ENCODE peak calls at places on chromosomes 2 and 18, in five cellular contexts. A is GM23248, L is astrocyte, B is DND-41, O is hepatocyte. S is an unnamed sample.
A peak's percentile ranks its signal among the peaks of the same experiment; 100 is the strongest.

GRCh38 chr2:200795044-200795443 is 16.7 kb upstream of the BZW1 start:
- DNase-seq in B (no peak), O (peak; percentile 31), L (no peak), A (peak; percentile 34), S (no peak)

GRCh38 chr2:67037655-67038054 is 359.5 kb upstream of the ETAA1 start:
- DNase-seq in O (peak; percentile 53), L (no peak), B (no peak), A (no peak), S (no peak)

GRCh38 chr18:37336568-37337285 is 228.9 kb downstream of the CELF4 start:
- DNase-seq in B (no peak), A (no peak), L (no peak), O (no peak), S (no peak)

GRCh38 chr2:1744446-1745170 is at the start of gene PXDN:
- DNase-seq in O (peak; percentile 80), L (peak; percentile 57), B (no peak), A (peak; percentile 86), S (peak; percentile 60)

GRCh38 chr18:596288-596881 is 403 bp upstream of the CLUL1 start:
- DNase-seq in A (peak; percentile 35), L (no peak), B (no peak), O (peak; percentile 86), S (no peak)

GRCh38 chr2:235674812-235675211 is 181.0 kb downstream of the AGAP1 start:
- DNase-seq in L (no peak), A (no peak), B (no peak), O (no peak), S (no peak)

GRCh38 chr2:196113061-196113974 is 44.7 kb upstream of the DNAH7 start:
- DNase-seq in O (no peak), A (peak; percentile 75), B (no peak), L (peak; percentile 88), S (no peak)

GRCh38 chr18:22169011-22169888 is at the start of gene GATA6:
- DNase-seq in O (peak; percentile 96), A (peak; percentile 95), L (peak; percentile 90), B (no peak), S (peak; percentile 77)

GRCh38 chr2:179096090-179096489 is 46.2 kb upstream of the CCDC141 start:
- DNase-seq in B (peak; percentile 33), O (no peak), A (no peak), L (no peak), S (peak; percentile 73)

GRCh38 chr18:79819951-79820351 is 22.2 kb downstream of the KCNG2 start:
- DNase-seq in A (no peak), O (no peak), B (no peak), L (no peak), S (no peak)

GRCh38 chr2:30410217-30410616 is 36.8 kb upstream of the LCLAT1 start:
- DNase-seq in B (peak; percentile 40), O (no peak), A (peak; percentile 88), L (peak; percentile 86), S (peak; percentile 18)

GRCh38 chr2:21715865-21716264 is 592.1 kb downstream of the TDRD15 start:
- DNase-seq in O (no peak), L (no peak), A (no peak), B (no peak), S (no peak)
- H3K4me2 ChIP-seq in O (no peak overlapping the region), L (no peak overlapping the region), A (no peak overlapping the region), B (no peak overlapping the region), S (no peak overlapping the region)

DNA sequence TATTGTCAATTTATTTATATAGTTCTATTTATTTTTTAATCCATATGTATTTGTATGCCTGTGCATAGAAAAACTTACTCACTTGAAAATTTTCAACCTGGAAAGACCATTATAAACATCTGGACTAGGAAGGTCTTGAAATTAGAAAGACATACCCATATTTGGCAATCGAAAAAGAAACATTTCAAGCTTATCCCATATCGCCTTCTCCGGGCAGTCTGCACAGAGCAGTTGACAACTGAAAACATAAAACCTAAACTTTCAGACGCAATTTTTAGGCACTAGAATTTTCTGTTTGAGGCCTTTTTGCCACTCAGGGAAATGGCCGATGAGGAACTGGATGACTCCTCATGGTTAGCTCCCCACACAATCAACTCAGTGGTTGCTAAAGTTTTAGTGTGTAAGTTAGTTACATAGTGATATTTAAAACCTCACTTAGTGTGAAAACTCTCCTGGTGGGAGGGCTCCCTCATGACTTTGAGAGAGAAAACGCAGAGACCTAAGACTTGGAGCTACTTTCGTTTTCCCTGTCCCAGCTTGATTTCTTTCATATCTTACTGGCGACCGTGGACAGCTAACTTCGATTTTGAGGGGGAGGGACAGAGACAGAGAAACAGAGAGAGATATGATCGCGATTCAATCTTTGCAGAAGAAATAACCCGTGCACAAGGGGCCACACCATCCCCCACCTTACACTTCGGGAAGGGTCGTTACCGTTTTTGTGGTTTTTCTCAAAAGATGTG is 3.2 kb upstream of the HOXD12 start:
- DNase-seq in L (no peak), B (peak; percentile 71), O (no peak), A (peak; percentile 76), S (no peak)
- TF ChIP-seq EZH2 in L (no peak), B (no peak), O (no peak), A (no peak), S (no peak)

DNA sequence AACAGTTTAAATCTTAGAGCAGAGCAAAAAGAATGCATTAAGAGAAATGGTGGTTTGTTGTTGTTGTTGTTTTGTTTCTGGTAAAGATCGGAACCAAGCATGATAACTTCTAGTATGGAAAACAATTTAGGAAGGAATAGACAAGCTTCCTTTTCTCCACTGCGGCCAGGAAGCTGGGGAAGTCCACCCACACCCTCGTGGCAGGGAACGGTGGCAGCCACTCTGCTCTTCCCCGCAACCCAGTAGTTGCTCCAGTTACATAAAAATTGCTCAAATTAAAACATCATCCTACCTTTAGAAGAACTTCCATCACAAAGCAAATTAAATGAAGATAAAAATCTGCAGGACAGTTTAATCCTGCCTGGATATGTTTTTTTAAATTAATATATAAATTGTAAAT is 113.0 kb downstream of the RBMS1 start:
- DNase-seq in L (no peak), A (peak; percentile 60), O (no peak), B (no peak), S (no peak)
- H3K4me2 ChIP-seq in L (no peak overlapping the region), A (peak overlapping the region; percentile 69), O (no peak overlapping the region), B (no peak overlapping the region), S (no peak overlapping the region)

GRCh38 chr2:167626961-167627360 is 620.4 kb downstream of the STK39 start:
- DNase-seq in A (no peak), L (no peak), O (no peak), B (no peak), S (no peak)
- TF ChIP-seq EZH2 in A (no peak), L (no peak), O (no peak), B (no peak), S (no peak)

GRCh38 chr2:20382965-20383800 is 32.5 kb upstream of the PUM2 start:
- DNase-seq in O (no peak), B (no peak), L (peak; percentile 52), A (peak; percentile 68), S (peak; percentile 33)
- H3K4me2 ChIP-seq in O (no peak overlapping the region), B (no peak overlapping the region), L (no peak overlapping the region), A (no peak overlapping the region), S (no peak overlapping the region)

DNA sequence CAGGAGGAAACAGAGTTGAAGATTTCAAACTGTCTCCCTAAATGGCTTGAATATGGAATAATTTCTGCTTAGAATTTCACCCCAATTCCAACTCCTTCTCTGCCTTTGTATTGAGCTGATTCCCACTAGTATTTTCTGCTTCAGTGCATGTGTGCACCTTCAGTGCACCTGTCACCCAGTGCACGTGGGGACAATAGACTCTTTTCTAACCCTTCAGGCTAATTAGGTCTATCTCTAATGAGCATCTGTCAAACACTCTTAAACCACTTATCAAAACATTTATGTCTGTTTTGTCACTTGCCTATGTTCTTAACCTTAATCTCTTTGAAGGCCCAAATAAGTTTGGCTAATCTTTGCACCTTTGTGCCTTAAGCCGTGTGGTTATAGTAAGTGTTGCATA is 232.0 kb upstream of the NETO1 start:
- DNase-seq in B (no peak), O (no peak), A (no peak), L (no peak), S (no peak)
- TF ChIP-seq EZH2 in B (no peak), O (no peak), A (no peak), L (no peak), S (no peak)

S was measured in PC-9.